ENCODE peak calls at places on chromosome 16, in eight cellular contexts. Z is adrenal gland; Y is tibial nerve; C is osteoblast; L is stomach; G is fibroblast of lung; B is A673; O is CD8-positive, alpha-beta memory T cell. D is an unnamed sample.

GRCh38 chr16:58124601-58124915 is 4.6 kb downstream of the CFAP20 start:
- DNase-seq in L (no peak), G (no peak), O (no peak), B (no peak), C (peak), Z (peak), Y (no peak), D (no peak)

GRCh38 chr16:28873543-28874201 is 4.6 kb upstream of the ATP2A1 start:
- DNase-seq in Z (peak), L (no peak), G (no peak), B (peak), C (peak), Y (no peak), O (peak), D (peak)

GRCh38 chr16:4945560-4946502 is 8.9 kb upstream of the PPL start:
- DNase-seq in Y (peak), O (no peak), C (peak), Z (peak), G (no peak), L (no peak), B (peak), D (no peak)

GRCh38 chr16:7714775-7715174 is 382.1 kb downstream of the RBFOX1 start:
- DNase-seq in G (no peak), Z (no peak), L (no peak), O (no peak), Y (no peak), C (no peak), B (no peak), D (no peak)

GRCh38 chr16:58020628-58021521 is 4.7 kb upstream of the MMP15 start:
- DNase-seq in G (no peak), C (peak), O (peak), L (peak), Z (peak), Y (peak), B (peak), D (peak)

GRCh38 chr16:4787627-4788482 is at the start of gene SEPTIN12:
- DNase-seq in L (no peak), C (peak), Y (no peak), B (no peak), O (no peak), G (no peak), Z (no peak), D (no peak)

GRCh38 chr16:53518550-53519416 is 15.8 kb upstream of the AKTIP start:
- DNase-seq in L (peak), O (peak), B (peak), Y (no peak), G (peak), Z (peak), C (no peak), D (peak)

GRCh38 chr16:27642753-27643152 is 92.8 kb downstream of the KATNIP start:
- DNase-seq in Z (no peak), Y (no peak), B (peak), O (no peak), C (no peak), L (no peak), G (peak), D (no peak)

GRCh38 chr16:30774367-30775130 is 12.4 kb downstream of the RNF40 start:
- DNase-seq in Y (no peak), Z (peak), O (no peak), L (no peak), B (no peak), G (no peak), C (peak), D (no peak)

GRCh38 chr16:54926166-54926838 is 4.4 kb upstream of the IRX5 start:
- DNase-seq in C (peak), Y (no peak), G (peak), Z (no peak), O (no peak), B (no peak), L (no peak), D (no peak)

GRCh38 chr16:27644165-27644564 is 94.2 kb downstream of the KATNIP start:
- DNase-seq in G (no peak), Z (no peak), B (peak), Y (no peak), C (no peak), L (no peak), O (no peak), D (no peak)

GRCh38 chr16:58658796-58659211 is 25.8 kb downstream of the SLC38A7 start:
- DNase-seq in Y (no peak), C (peak), Z (no peak), O (no peak), G (peak), B (no peak), L (no peak), D (no peak)

GRCh38 chr16:2296662-2297505 is 29.0 kb upstream of the RNPS1 start:
- DNase-seq in O (no peak), B (peak), C (peak), Y (no peak), Z (peak), G (peak), L (peak), D (no peak)

GRCh38 chr16:63157818-63158217 is 1121.6 kb upstream of the CDH8 start:
- DNase-seq in G (no peak), Y (no peak), O (no peak), L (no peak), C (no peak), Z (no peak), B (no peak), D (no peak)

GRCh38 chr16:10988164-10988803 is 43.9 kb downstream of the CLEC16A start:
- DNase-seq in B (no peak), Z (no peak), Y (no peak), O (no peak), L (no peak), C (no peak), G (no peak), D (peak)

GRCh38 chr16:76970745-76971099 is 220.3 kb upstream of the MON1B start:
- DNase-seq in Y (no peak), Z (peak), C (no peak), L (no peak), G (no peak), B (no peak), O (no peak), D (no peak)

GRCh38 chr16:29141586-29142324 is 156.9 kb downstream of the LAT start:
- DNase-seq in B (no peak), O (no peak), C (no peak), Y (peak), G (no peak), L (no peak), Z (no peak), D (no peak)

GRCh38 chr16:2474877-2475412 is at the start of gene TBC1D24:
- DNase-seq in Z (peak), B (peak), C (peak), L (peak), O (peak), Y (peak), G (peak), D (peak)

GRCh38 chr16:73047536-73048291 is at the start of gene ZFHX3:
- DNase-seq in G (peak), B (peak), Y (peak), L (peak), O (no peak), C (peak), Z (peak), D (peak)
- H3K27ac ChIP-seq in G (peak), B (peak), Y (peak), L (peak), O (no peak), C (peak), Z (peak), D (no peak)

GRCh38 chr16:66554021-66554420 is 1.6 kb downstream of the CKLF start:
- DNase-seq in C (no peak), Y (no peak), G (no peak), B (no peak), L (no peak), Z (no peak), O (no peak), D (no peak)

GRCh38 chr16:66554492-66554891 is 2.1 kb downstream of the CKLF start:
- DNase-seq in O (no peak), B (no peak), C (no peak), Z (no peak), G (no peak), Y (no peak), L (no peak), D (no peak)

GRCh38 chr16:66552288-66553143 is at the start of gene CKLF:
- DNase-seq in B (peak), Y (peak), C (peak), Z (peak), L (peak), G (peak), O (peak), D (peak)

GRCh38 chr16:66551788-66552287 is 538 bp upstream of the CKLF start:
- DNase-seq in B (no peak), C (peak), Z (no peak), L (no peak), O (no peak), G (no peak), Y (no peak), D (peak)

DNA sequence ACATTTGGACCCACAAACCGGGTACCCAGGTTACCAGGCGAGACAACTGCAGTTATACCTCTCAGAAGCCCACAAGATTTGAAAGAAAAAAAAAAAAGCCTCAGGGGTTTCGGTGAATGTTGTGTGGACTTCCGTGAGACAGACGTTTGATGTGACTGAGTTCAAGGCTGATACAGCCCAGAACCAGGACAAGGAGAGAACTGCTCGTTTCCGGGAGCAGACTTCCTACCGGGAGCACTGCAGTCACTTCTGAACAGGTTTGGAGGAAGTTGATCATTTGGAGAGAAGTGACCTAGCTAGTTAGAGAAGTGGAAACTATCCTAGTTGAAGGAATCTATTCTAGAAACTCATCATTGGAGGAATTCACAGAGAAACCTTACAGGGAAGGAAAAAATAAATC is 847 bp downstream of the CKLF start:
- DNase-seq in G (no peak), B (no peak), O (no peak), L (peak), C (no peak), Y (no peak), Z (peak), D (no peak)
- H3K4me3 ChIP-seq in G (peak), B (peak), O (peak), L (peak), C (peak), Y (peak), Z (no peak), D (peak)

GRCh38 chr16:67917852-67918236 is 13.8 kb downstream of the CTRL start:
- DNase-seq in O (no peak), G (peak), B (peak), Y (no peak), C (peak), Z (peak), L (no peak), D (no peak)
- H3K27ac ChIP-seq in O (no peak), G (peak), B (no peak), Y (no peak), C (peak), Z (peak), L (peak), D (no peak)

GRCh38 chr16:83307206-83307990 is 500.4 kb upstream of the HSBP1 start:
- DNase-seq in Z (no peak), C (no peak), O (no peak), Y (no peak), L (no peak), G (no peak), B (no peak), D (no peak)
- H3K4me3 ChIP-seq in Z (no peak), C (no peak), O (no peak), Y (no peak), L (no peak), G (no peak), B (no peak), D (no peak)

D was measured in naive thymus-derived CD4-positive, alpha-beta T cell.